ENCODE peak calls at places on chromosomes 16 and 17, in eight cellular contexts. One of them, this sample, is unnamed.

GRCh38 chr16:85436207-85436606 is 176.9 kb upstream of the GSE1 start:
- DNase-seq in WTC11: no peak
- DNase-seq in T-helper 1 cell: no peak
- DNase-seq in fibroblast of lung: no peak
- DNase-seq in heart left ventricle: no peak
- DNase-seq in ACHN: no peak
- DNase-seq in ovary: no peak
- DNase-seq in posterior vena cava: no peak
- DNase-seq in this sample: no peak

GRCh38 chr17:56934280-56934679 is 20.4 kb upstream of the TRIM25 start:
- DNase-seq in WTC11: no peak
- DNase-seq in T-helper 1 cell: peak; percentile 20
- DNase-seq in fibroblast of lung: no peak
- DNase-seq in heart left ventricle: no peak
- DNase-seq in ACHN: no peak
- DNase-seq in ovary: no peak
- DNase-seq in posterior vena cava: no peak
- DNase-seq in this sample: no peak

GRCh38 chr17:40974366-40974765 is 7.6 kb upstream of the KRT39 start:
- DNase-seq in WTC11: no peak
- DNase-seq in T-helper 1 cell: no peak
- DNase-seq in fibroblast of lung: no peak
- DNase-seq in heart left ventricle: no peak
- DNase-seq in ACHN: no peak
- DNase-seq in ovary: no peak
- DNase-seq in posterior vena cava: no peak
- DNase-seq in this sample: no peak

GRCh38 chr17:6240601-6241000 is 170.4 kb downstream of the WSCD1 start:
- DNase-seq in WTC11: no peak
- DNase-seq in T-helper 1 cell: no peak
- DNase-seq in fibroblast of lung: no peak
- DNase-seq in heart left ventricle: no peak
- DNase-seq in ACHN: no peak
- DNase-seq in ovary: no peak
- DNase-seq in posterior vena cava: no peak
- DNase-seq in this sample: no peak

GRCh38 chr17:47844230-47844629 is 3.2 kb upstream of the SCRN2 start:
- DNase-seq in WTC11: no peak
- DNase-seq in T-helper 1 cell: no peak
- DNase-seq in fibroblast of lung: peak; percentile 63
- DNase-seq in heart left ventricle: no peak
- DNase-seq in ACHN: no peak
- DNase-seq in ovary: no peak
- DNase-seq in posterior vena cava: no peak
- DNase-seq in this sample: no peak

GRCh38 chr17:31448467-31449077 is 57.1 kb downstream of the RAB11FIP4 start:
- DNase-seq in WTC11: no peak
- DNase-seq in T-helper 1 cell: no peak
- DNase-seq in fibroblast of lung: peak; percentile 46
- DNase-seq in heart left ventricle: no peak
- DNase-seq in ACHN: no peak
- DNase-seq in ovary: no peak
- DNase-seq in posterior vena cava: no peak
- DNase-seq in this sample: no peak

GRCh38 chr17:1779571-1780074 is 17.8 kb downstream of the SERPINF1 start:
- DNase-seq in WTC11: no peak
- DNase-seq in T-helper 1 cell: no peak
- DNase-seq in fibroblast of lung: peak; percentile 94
- DNase-seq in heart left ventricle: peak; percentile 79
- DNase-seq in ACHN: peak; percentile 83
- DNase-seq in ovary: peak; percentile 92
- DNase-seq in posterior vena cava: peak; percentile 95
- DNase-seq in this sample: no peak

GRCh38 chr17:61337247-61337812 is 62.3 kb upstream of the TBX2 start:
- DNase-seq in WTC11: no peak
- DNase-seq in T-helper 1 cell: no peak
- DNase-seq in fibroblast of lung: peak; percentile 32
- DNase-seq in heart left ventricle: no peak
- DNase-seq in ACHN: no peak
- DNase-seq in ovary: no peak
- DNase-seq in posterior vena cava: no peak
- DNase-seq in this sample: no peak

GRCh38 chr17:35241520-35241919 is 1.4 kb upstream of the SLFN5 start:
- DNase-seq in WTC11: no peak
- DNase-seq in T-helper 1 cell: peak; percentile 36
- DNase-seq in fibroblast of lung: no peak
- DNase-seq in heart left ventricle: no peak
- DNase-seq in ACHN: no peak
- DNase-seq in ovary: no peak
- DNase-seq in posterior vena cava: no peak
- DNase-seq in this sample: peak; percentile 20

GRCh38 chr17:51154176-51154575 is 817 bp downstream of the NME1 start:
- DNase-seq in WTC11: no peak
- DNase-seq in T-helper 1 cell: peak; percentile 25
- DNase-seq in fibroblast of lung: no peak
- DNase-seq in heart left ventricle: no peak
- DNase-seq in ACHN: no peak
- DNase-seq in ovary: no peak
- DNase-seq in posterior vena cava: no peak
- DNase-seq in this sample: no peak

GRCh38 chr17:45143767-45144198 is 4.5 kb upstream of the HEXIM1 start:
- DNase-seq in WTC11: peak; percentile 64
- DNase-seq in T-helper 1 cell: no peak
- DNase-seq in fibroblast of lung: peak; percentile 72
- DNase-seq in heart left ventricle: peak; percentile 91
- DNase-seq in ACHN: no peak
- DNase-seq in ovary: peak; percentile 94
- DNase-seq in posterior vena cava: peak; percentile 98
- DNase-seq in this sample: no peak

GRCh38 chr17:59234631-59235030 is 14.3 kb downstream of the GDPD1 start:
- DNase-seq in WTC11: no peak
- DNase-seq in T-helper 1 cell: no peak
- DNase-seq in fibroblast of lung: no peak
- DNase-seq in heart left ventricle: no peak
- DNase-seq in ACHN: no peak
- DNase-seq in ovary: no peak
- DNase-seq in posterior vena cava: no peak
- DNase-seq in this sample: no peak

GRCh38 chr17:80905586-80906230 is 85.9 kb upstream of the CHMP6 start:
- DNase-seq in WTC11: no peak
- DNase-seq in T-helper 1 cell: no peak
- DNase-seq in fibroblast of lung: no peak
- DNase-seq in heart left ventricle: no peak
- DNase-seq in ACHN: no peak
- DNase-seq in ovary: no peak
- DNase-seq in posterior vena cava: no peak
- DNase-seq in this sample: no peak

GRCh38 chr17:48002208-48002919 is 31.5 kb downstream of the CDK5RAP3 start:
- DNase-seq in WTC11: no peak
- DNase-seq in T-helper 1 cell: no peak
- DNase-seq in fibroblast of lung: peak; percentile 91
- DNase-seq in heart left ventricle: peak; percentile 20
- DNase-seq in ACHN: peak; percentile 78
- DNase-seq in ovary: no peak
- DNase-seq in posterior vena cava: peak; percentile 0
- DNase-seq in this sample: no peak

GRCh38 chr17:67200727-67201301 is 44.2 kb downstream of the HELZ start:
- DNase-seq in WTC11: no peak
- DNase-seq in T-helper 1 cell: no peak
- DNase-seq in fibroblast of lung: no peak
- DNase-seq in heart left ventricle: no peak
- DNase-seq in ACHN: peak; percentile 39
- DNase-seq in ovary: no peak
- DNase-seq in posterior vena cava: no peak
- DNase-seq in this sample: no peak

GRCh38 chr17:78748048-78748729 is 33.9 kb downstream of the CYTH1 start:
- DNase-seq in WTC11: no peak
- DNase-seq in T-helper 1 cell: peak; percentile 76
- DNase-seq in fibroblast of lung: no peak
- DNase-seq in heart left ventricle: no peak
- DNase-seq in ACHN: no peak
- DNase-seq in ovary: no peak
- DNase-seq in posterior vena cava: no peak
- DNase-seq in this sample: no peak

This sample was measured in T-helper 17 cell.